ENCODE peak calls at places on chromosomes 3 and 15, in six cellular contexts. C is choroid plexus epithelial cell, E is Peyer's patch, R is ovary, M is esophagus muscularis mucosa, Q is AG10803. U is an unnamed sample.

GRCh38 chr15:64825081-64825430 is 391 bp downstream of the PIF1 start:
- DNase-seq in R (no peak), M (no peak), C (no peak), E (no peak), Q (no peak), U (no peak)

GRCh38 chr3:66039590-66039887 is 821 bp upstream of the MAGI1 start:
- DNase-seq in C (peak), Q (peak), R (peak), E (peak), M (no peak), U (no peak)

GRCh38 chr15:56919708-56920637 is 1.5 kb downstream of the TCF12 start:
- DNase-seq in Q (peak), M (no peak), E (peak), R (peak), C (peak), U (no peak)

GRCh38 chr3:116946376-116946775 is 236.8 kb downstream of the TUSC7 start:
- DNase-seq in E (no peak), Q (no peak), C (no peak), R (no peak), M (no peak), U (no peak)

GRCh38 chr3:147423601-147424324 is 14.6 kb downstream of the ZIC1 start:
- DNase-seq in E (no peak), Q (no peak), M (no peak), C (peak), R (no peak), U (no peak)

GRCh38 chr3:194874783-194875182 is 189.1 kb downstream of the FAM43A start:
- DNase-seq in R (no peak), C (no peak), M (peak), E (no peak), Q (no peak), U (peak)

GRCh38 chr15:90407871-90408317 is 19.9 kb downstream of the IQGAP1 start:
- DNase-seq in C (peak), E (no peak), M (no peak), R (no peak), Q (peak), U (no peak)

GRCh38 chr15:51390932-51391432 is 49.5 kb downstream of the GLDN start:
- DNase-seq in R (no peak), C (peak), M (no peak), E (no peak), Q (no peak), U (no peak)

GRCh38 chr3:114178770-114179368 is at the start of gene DRD3:
- DNase-seq in R (no peak), M (no peak), C (peak), E (no peak), Q (peak), U (no peak)

GRCh38 chr3:36210840-36211655 is 169.3 kb upstream of the STAC start:
- DNase-seq in E (no peak), Q (peak), M (no peak), R (no peak), C (peak), U (no peak)

GRCh38 chr3:138809506-138810266 is 25.0 kb downstream of the PIK3CB start:
- DNase-seq in R (no peak), M (no peak), E (no peak), C (no peak), Q (no peak), U (no peak)

GRCh38 chr3:162684260-162684659 is 1187.7 kb downstream of the OTOL1 start:
- DNase-seq in Q (no peak), C (no peak), M (no peak), E (no peak), R (no peak), U (no peak)

GRCh38 chr3:94162700-94163099 is 99.8 kb downstream of the NSUN3 start:
- DNase-seq in C (peak), R (no peak), M (no peak), Q (peak), E (no peak), U (no peak)

GRCh38 chr3:48598323-48599076 is 3.4 kb upstream of the COL7A1 start:
- DNase-seq in M (no peak), R (peak), E (peak), Q (peak), C (peak), U (no peak)

GRCh38 chr3:34777361-34777760 is 862.0 kb upstream of the ARPP21 start:
- DNase-seq in E (no peak), M (no peak), C (no peak), Q (no peak), R (no peak), U (no peak)

GRCh38 chr3:18098960-18099587 is 326.1 kb downstream of the SATB1 start:
- DNase-seq in Q (peak), R (no peak), C (no peak), E (no peak), M (no peak), U (no peak)

GRCh38 chr15:77734306-77734705 is 101.6 kb upstream of the LINGO1 start:
- DNase-seq in C (no peak), M (no peak), Q (no peak), R (no peak), E (no peak), U (no peak)

GRCh38 chr3:32398531-32398930 is 6.9 kb downstream of the CMTM7 start:
- DNase-seq in C (no peak), E (no peak), M (no peak), Q (no peak), R (no peak), U (no peak)

GRCh38 chr15:95132774-95133173 is 901.4 kb downstream of the MCTP2 start:
- DNase-seq in Q (peak), R (no peak), M (no peak), C (peak), E (no peak), U (no peak)

GRCh38 chr3:47022540-47023161 is 43.2 kb downstream of the NBEAL2 start:
- DNase-seq in E (peak), R (no peak), C (peak), M (no peak), Q (no peak), U (no peak)

GRCh38 chr3:170593634-170594033 is 7.8 kb upstream of the SLC7A14 start:
- DNase-seq in R (no peak), C (no peak), M (no peak), Q (no peak), E (no peak), U (no peak)
- H3K4me3 ChIP-seq in R (no peak), C (no peak), M (no peak), Q (no peak), E (no peak), U (no peak)

GRCh38 chr3:13111874-13112520 is 38.8 kb upstream of the IQSEC1 start:
- DNase-seq in M (no peak), E (peak), Q (no peak), R (no peak), C (no peak), U (no peak)
- H3K4me3 ChIP-seq in M (no peak), E (no peak), Q (no peak), R (no peak), C (no peak), U (no peak)

GRCh38 chr3:141410861-141411771 is 42.8 kb downstream of the ZBTB38 start:
- DNase-seq in C (peak), Q (no peak), R (no peak), M (no peak), E (peak), U (no peak)
- H3K4me3 ChIP-seq in C (no peak), Q (no peak), R (no peak), M (peak), E (no peak), U (no peak)

DNA sequence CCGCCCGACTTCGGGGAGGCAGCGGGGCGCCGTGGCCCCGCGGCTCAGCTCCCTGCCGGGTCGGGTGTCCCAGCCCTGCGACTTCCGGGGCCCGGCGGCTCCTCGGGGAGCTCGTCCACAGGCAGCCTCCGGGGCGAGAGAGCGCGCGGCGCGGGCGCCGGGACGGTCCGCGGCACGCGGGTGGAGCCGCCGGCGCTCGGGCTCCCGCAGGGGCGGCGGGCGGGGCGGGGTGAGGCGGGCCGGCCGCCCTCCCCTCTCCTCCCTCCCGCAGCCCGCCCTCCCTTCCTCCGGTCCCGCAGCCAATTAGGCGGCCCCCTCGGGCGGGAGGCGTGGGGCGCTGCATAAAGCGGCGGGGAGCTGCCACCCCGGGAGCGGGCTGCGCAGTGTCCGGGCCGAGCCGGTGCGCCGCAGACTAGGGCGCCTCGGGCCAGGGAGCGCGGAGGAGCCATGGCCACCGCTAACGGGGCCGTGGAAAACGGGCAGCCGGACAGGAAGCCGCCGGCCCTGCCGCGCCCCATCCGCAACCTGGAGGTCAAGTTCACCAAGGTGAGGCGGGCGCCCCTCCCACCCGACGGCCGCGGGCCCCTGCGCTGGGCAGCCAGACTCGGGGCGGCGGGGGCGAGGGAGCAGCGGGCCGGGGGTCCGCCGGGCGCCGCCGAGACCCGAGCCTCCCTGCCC is at the start of gene ALDH1A3:
- DNase-seq in C (peak), R (no peak), Q (peak), E (peak), M (no peak), U (no peak)
- H3K4me3 ChIP-seq in C (peak), R (peak), Q (peak), E (peak), M (peak), U (peak)

GRCh38 chr15:40325700-40326099 is 2.2 kb downstream of the INAFM2 start:
- DNase-seq in C (no peak), Q (no peak), M (no peak), E (no peak), R (no peak), U (no peak)
- H3K4me3 ChIP-seq in C (no peak), Q (peak), M (peak), E (peak), R (no peak), U (no peak)

DNA sequence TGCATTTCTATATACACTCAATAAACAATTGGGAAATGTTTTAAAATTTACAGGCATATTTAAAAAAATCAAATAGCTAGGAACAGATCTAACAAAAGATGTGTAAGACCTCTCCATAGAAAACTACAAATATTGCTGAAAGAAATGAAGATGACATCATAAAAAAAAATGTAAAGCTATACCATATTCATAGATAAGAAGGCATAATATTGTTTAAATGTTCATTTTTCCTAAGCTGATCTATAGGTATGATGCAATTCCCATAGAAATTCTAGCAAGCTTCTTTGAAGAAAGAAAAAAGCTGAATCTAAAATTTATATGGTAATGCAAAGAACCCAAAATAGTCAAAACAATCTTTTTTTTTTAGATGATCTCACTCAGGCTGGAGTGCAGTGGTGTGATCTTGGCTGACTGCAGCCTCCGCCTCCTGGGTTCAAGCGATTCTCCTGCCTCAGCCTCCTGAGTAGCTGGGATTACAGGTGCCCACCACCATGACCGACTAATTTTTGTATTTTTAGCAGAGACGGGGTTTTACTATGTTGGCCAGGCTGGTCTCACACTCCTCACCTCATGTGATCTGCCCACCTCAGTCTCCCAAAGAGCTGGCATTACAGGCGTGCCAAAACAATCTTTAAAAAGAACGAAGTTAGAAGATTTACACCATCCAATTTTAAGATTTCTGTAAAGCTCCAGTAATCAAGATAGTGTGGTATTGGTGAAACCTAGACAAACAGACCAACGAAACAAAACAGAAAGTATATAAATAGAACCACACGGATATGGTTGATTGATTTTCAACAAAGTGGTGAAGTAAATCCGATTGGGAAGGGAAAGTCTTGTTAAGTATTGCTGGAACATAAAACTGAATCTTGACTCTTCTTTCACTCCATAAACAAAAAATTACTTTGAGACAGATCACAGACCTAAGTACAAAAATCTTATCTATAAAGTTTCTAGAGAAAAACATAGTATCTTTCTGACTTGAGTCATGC is 6.3 kb upstream of the BHLHE40 start:
- DNase-seq in R (no peak), C (no peak), Q (no peak), E (no peak), M (no peak), U (no peak)
- H3K4me3 ChIP-seq in R (no peak), C (no peak), Q (no peak), E (no peak), M (no peak), U (no peak)

GRCh38 chr15:80455051-80455648 is 51.0 kb downstream of the ARNT2 start:
- DNase-seq in E (peak), M (no peak), R (no peak), C (no peak), Q (peak), U (no peak)
- H3K4me3 ChIP-seq in E (no peak), M (no peak), R (no peak), C (no peak), Q (no peak), U (no peak)

GRCh38 chr3:72100062-72100511 is 315.1 kb upstream of the PROK2 start:
- DNase-seq in C (no peak), Q (no peak), M (no peak), R (peak), E (no peak), U (no peak)

GRCh38 chr3:72097053-72097452 is 312.1 kb upstream of the PROK2 start:
- DNase-seq in R (no peak), E (no peak), M (no peak), Q (no peak), C (no peak), U (no peak)

GRCh38 chr3:72100626-72101187 is 315.8 kb upstream of the PROK2 start:
- DNase-seq in E (peak), M (peak), C (peak), R (peak), Q (peak), U (no peak)

GRCh38 chr3:72101538-72101937 is 316.6 kb upstream of the PROK2 start:
- DNase-seq in E (no peak), M (no peak), R (no peak), C (no peak), Q (no peak), U (no peak)

DNA sequence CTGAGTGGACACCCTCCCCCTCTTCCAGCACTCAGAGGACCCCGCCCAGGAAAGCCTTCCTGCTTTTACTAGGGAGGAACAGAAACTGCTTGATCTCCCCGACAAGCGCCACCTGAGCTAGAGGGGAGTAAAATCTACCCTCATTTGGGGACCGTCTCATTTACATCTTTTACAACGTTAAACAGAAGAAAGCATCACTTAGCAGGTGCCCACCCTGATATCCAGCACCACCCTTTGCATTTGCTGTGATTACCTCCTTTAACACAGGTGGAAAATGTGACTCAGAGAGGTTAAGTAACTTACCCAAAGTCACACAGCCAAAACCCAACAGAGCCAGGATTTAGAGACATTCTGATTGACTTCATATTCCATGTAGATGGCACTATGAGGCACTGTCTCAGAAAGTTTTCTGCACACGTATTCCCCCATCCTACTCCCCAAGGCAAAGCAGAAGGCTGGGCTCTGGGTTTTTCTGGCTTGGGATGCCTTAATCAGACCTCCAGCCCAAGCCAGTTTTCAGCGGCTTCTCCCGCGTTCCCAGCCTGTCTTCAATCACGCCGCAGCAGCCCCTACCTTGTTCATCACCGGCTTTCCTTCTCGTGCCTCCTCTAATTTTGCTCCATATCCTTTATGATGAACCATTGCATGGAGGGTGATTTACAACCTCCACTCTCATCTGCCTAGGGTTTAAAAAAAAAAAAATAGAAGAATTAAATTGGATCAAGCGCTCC is 314.5 kb upstream of the PROK2 start:
- DNase-seq in Q (no peak), M (no peak), E (no peak), C (no peak), R (no peak), U (no peak)
- H3K4me3 ChIP-seq in Q (no peak), M (no peak), E (no peak), C (no peak), R (no peak), U (no peak)

U was measured in vagina.